ENCODE peak calls at places on chromosomes 2 and 18, in nine cellular contexts. Z is CD8-positive, alpha-beta memory T cell; W is right cardiac atrium; Q is mucosa of descending colon; U is PC-9; H is H7; O is cardiac fibroblast; N is tibial artery; T is foreskin fibroblast. M is an unnamed sample.

GRCh38 chr18:22447770-22448169 is 30.1 kb upstream of the CTAGE1 start:
- DNase-seq in O (no peak), H (no peak), N (no peak), W (no peak), Q (no peak), Z (no peak), T (no peak), U (no peak), M (no peak)

GRCh38 chr2:101349893-101350662 is 37.2 kb downstream of the CREG2 start:
- DNase-seq in Q (no peak), U (no peak), W (no peak), H (no peak), Z (no peak), O (peak), T (peak), N (no peak), M (no peak)

GRCh38 chr2:40199758-40200157 is 252.1 kb downstream of the SLC8A1 start:
- DNase-seq in U (no peak), W (no peak), Q (no peak), O (peak), N (no peak), Z (no peak), T (peak), H (no peak), M (no peak)

GRCh38 chr2:171889333-171889732 is 4.7 kb downstream of the SLC25A12 start:
- DNase-seq in Z (no peak), H (no peak), O (no peak), T (no peak), Q (no peak), N (no peak), W (no peak), U (no peak), M (no peak)

GRCh38 chr2:111944536-111945210 is 46.3 kb downstream of the MERTK start:
- DNase-seq in T (no peak), W (no peak), U (no peak), O (no peak), N (no peak), Q (no peak), Z (no peak), H (no peak), M (no peak)

GRCh38 chr2:233436191-233436581 is 81.9 kb downstream of the DGKD start:
- DNase-seq in Q (peak), T (no peak), U (no peak), W (no peak), O (no peak), H (no peak), Z (no peak), N (peak), M (peak)

GRCh38 chr2:158045362-158045761 is 56.3 kb upstream of the UPP2 start:
- DNase-seq in O (no peak), W (no peak), N (no peak), Z (no peak), Q (peak), H (peak), T (no peak), U (no peak), M (no peak)

GRCh38 chr2:221529943-221530652 is 42.0 kb downstream of the EPHA4 start:
- DNase-seq in H (no peak), Z (no peak), W (no peak), U (peak), N (no peak), T (peak), O (peak), Q (no peak), M (no peak)

GRCh38 chr2:62216616-62217015 is 20.7 kb downstream of the B3GNT2 start:
- DNase-seq in O (peak), H (no peak), N (peak), W (peak), T (peak), Q (no peak), U (peak), Z (no peak), M (peak)

DNA sequence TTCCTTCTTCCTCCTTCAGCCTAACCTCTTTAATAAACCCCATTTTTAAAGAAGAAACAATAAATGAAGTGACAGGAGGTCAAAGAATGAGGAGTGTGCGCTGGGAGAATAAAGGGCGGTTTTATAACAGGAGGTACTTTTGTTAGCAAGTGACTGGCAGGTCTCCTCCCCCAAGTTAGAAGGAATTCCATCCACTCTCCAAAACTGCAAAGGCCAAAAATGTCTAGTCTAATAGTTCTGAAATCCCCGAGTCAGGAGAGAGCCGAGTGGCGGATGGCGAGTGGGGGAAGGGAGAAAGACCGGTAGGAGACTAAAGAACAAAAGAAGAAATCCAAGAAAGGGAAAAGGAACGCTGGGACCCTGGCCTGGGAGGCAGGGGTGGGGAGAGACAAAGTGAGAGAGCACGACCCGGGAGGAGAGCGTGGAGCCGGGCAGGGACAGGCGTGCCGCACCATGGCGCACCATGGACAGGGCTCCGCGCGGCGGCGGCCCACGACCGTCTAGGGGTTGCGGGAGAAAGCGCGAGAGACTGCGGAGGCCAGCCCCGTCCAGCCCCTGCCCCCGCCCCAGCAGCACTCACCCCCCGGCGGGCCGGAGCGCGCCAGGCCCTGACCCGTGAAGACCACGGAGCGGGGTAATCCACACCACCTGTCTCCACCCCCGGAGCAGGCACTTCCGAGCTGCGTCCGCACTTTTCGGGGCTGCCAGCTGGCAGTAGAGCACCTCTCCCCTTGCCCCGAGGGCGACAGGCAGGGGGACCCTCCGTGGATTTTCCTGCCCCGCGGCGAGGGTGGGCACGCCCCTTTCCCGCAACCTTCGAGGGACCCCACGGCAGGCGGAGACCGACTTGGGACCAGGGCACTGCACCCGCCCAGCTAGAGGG is 1.6 kb downstream of the CDH2 start:
- DNase-seq in U (no peak), O (peak), N (no peak), W (peak), T (no peak), Q (no peak), Z (no peak), H (peak), M (no peak)
- H3K4me3 ChIP-seq in U (no peak), O (peak), N (peak), W (peak), T (peak), Q (no peak), Z (no peak), H (peak), M (no peak)

GRCh38 chr2:77521931-77522470 is at the start of gene LRRTM4:
- DNase-seq in Q (no peak), U (no peak), T (no peak), O (no peak), N (no peak), H (no peak), W (no peak), Z (no peak), M (peak)

GRCh38 chr2:77521482-77521881 is 694 bp downstream of the LRRTM4 start:
- DNase-seq in N (no peak), H (peak), Q (no peak), Z (no peak), W (no peak), U (no peak), T (no peak), O (no peak), M (no peak)

GRCh38 chr2:77520981-77521380 is 1.2 kb downstream of the LRRTM4 start:
- DNase-seq in Q (no peak), Z (no peak), T (no peak), U (no peak), O (no peak), W (no peak), N (no peak), H (no peak), M (no peak)

GRCh38 chr2:77519164-77519887 is 2.9 kb downstream of the LRRTM4 start:
- DNase-seq in H (no peak), Z (no peak), Q (no peak), N (no peak), O (no peak), W (no peak), U (no peak), T (no peak), M (no peak)

GRCh38 chr2:77519888-77520506 is 2.2 kb downstream of the LRRTM4 start:
- DNase-seq in Q (no peak), H (no peak), Z (no peak), T (no peak), U (no peak), N (no peak), W (no peak), O (no peak), M (no peak)
- H3K4me3 ChIP-seq in Q (no peak), H (no peak), Z (no peak), T (no peak), U (no peak), N (no peak), W (no peak), O (no peak), M (no peak)

GRCh38 chr2:197196737-197197136 is 113.8 kb downstream of the ANKRD44 start:
- DNase-seq in Q (no peak), O (no peak), T (no peak), U (no peak), H (no peak), N (no peak), Z (no peak), W (no peak), M (no peak)

GRCh38 chr2:197200056-197200455 is 110.5 kb downstream of the ANKRD44 start:
- DNase-seq in O (no peak), N (no peak), Z (no peak), Q (no peak), T (no peak), W (no peak), H (no peak), U (no peak), M (no peak)

GRCh38 chr2:197198890-197199289 is 111.7 kb downstream of the ANKRD44 start:
- DNase-seq in Q (peak), Z (peak), W (peak), N (peak), T (no peak), U (no peak), O (peak), H (no peak), M (peak)

GRCh38 chr2:197195591-197195990 is 115.0 kb downstream of the ANKRD44 start:
- DNase-seq in T (no peak), Z (no peak), Q (no peak), N (no peak), U (no peak), H (no peak), W (no peak), O (no peak), M (no peak)

GRCh38 chr2:197197808-197198409 is 112.7 kb downstream of the ANKRD44 start:
- DNase-seq in Z (no peak), T (no peak), U (no peak), N (no peak), W (no peak), Q (no peak), H (no peak), O (no peak), M (no peak)
- H3K4me3 ChIP-seq in Z (peak), T (no peak), U (no peak), N (no peak), W (no peak), Q (no peak), H (no peak), O (no peak), M (no peak)

GRCh38 chr2:47696478-47696831 is 86.5 kb upstream of the MSH6 start:
- DNase-seq in T (no peak), Q (no peak), W (no peak), Z (no peak), H (no peak), O (no peak), N (no peak), U (no peak), M (no peak)

GRCh38 chr2:47695800-47696477 is 87.0 kb upstream of the MSH6 start:
- DNase-seq in N (no peak), U (no peak), Q (no peak), W (no peak), H (peak), T (no peak), O (no peak), Z (no peak), M (no peak)

GRCh38 chr2:47697000-47697601 is 85.8 kb upstream of the MSH6 start:
- DNase-seq in W (no peak), U (no peak), T (no peak), Q (no peak), O (no peak), Z (no peak), N (no peak), H (no peak), M (no peak)

GRCh38 chr2:47699533-47700215 is 83.3 kb upstream of the MSH6 start:
- DNase-seq in Z (no peak), H (no peak), U (no peak), Q (no peak), W (no peak), O (no peak), T (no peak), N (no peak), M (no peak)
- H3K4me3 ChIP-seq in Z (no peak), H (no peak), U (no peak), Q (no peak), W (no peak), O (no peak), T (no peak), N (no peak), M (no peak)

GRCh38 chr2:84927275-84927627 is 21.8 kb downstream of the TMSB10 start:
- DNase-seq in O (no peak), N (no peak), H (no peak), W (no peak), T (no peak), U (no peak), Q (no peak), Z (no peak), M (no peak)

GRCh38 chr2:84925724-84926376 is 20.4 kb downstream of the TMSB10 start:
- DNase-seq in N (peak), Z (peak), Q (peak), U (peak), W (peak), O (peak), T (peak), H (peak), M (peak)

GRCh38 chr2:84931384-84931821 is 25.9 kb downstream of the TMSB10 start:
- DNase-seq in Q (no peak), O (no peak), N (peak), U (no peak), Z (no peak), T (no peak), W (no peak), H (no peak), M (no peak)
- H3K4me3 ChIP-seq in Q (no peak), O (no peak), N (no peak), U (no peak), Z (no peak), T (no peak), W (no peak), H (no peak), M (no peak)

DNA sequence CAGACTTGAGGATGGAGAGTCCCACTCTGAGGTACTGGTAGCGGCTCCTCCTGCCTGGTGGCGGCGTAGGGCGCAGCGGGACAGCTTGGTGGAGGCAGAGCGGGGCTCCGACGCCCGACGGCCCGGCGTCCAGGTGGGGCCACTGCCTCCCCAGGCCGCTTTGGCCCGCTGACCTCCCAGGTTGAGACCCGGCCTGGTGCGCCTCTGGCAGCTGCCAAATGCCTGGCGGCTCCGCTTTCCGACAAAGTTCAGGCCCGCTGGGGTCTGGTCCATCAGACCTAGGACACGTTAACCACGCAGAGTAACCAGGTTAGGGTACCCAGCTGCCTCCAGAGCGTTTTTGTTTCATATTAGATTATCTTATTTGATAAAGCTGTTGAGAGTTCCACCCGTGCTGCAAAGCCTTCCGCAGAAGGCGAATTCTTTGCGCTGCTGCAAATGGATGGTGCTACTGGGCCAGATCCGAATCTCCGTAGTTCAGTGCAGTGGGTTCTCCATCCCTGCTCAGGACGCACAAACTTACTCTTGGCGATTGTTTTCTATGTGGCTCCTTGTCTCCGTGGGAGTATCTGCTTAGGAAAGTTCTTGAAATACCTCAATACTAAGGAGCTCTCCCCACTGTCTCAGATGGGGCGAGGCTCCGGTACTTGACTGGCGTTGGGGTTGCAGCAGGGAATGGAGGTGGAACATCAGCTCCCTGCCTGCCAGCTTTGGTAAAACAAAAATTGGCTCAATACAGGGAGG is 405.9 kb downstream of the XIRP2 start:
- DNase-seq in H (peak), T (peak), W (peak), Z (no peak), Q (peak), N (peak), O (peak), U (no peak), M (no peak)
- H3K4me3 ChIP-seq in H (peak), T (peak), W (peak), Z (no peak), Q (peak), N (peak), O (peak), U (no peak), M (peak)

DNA sequence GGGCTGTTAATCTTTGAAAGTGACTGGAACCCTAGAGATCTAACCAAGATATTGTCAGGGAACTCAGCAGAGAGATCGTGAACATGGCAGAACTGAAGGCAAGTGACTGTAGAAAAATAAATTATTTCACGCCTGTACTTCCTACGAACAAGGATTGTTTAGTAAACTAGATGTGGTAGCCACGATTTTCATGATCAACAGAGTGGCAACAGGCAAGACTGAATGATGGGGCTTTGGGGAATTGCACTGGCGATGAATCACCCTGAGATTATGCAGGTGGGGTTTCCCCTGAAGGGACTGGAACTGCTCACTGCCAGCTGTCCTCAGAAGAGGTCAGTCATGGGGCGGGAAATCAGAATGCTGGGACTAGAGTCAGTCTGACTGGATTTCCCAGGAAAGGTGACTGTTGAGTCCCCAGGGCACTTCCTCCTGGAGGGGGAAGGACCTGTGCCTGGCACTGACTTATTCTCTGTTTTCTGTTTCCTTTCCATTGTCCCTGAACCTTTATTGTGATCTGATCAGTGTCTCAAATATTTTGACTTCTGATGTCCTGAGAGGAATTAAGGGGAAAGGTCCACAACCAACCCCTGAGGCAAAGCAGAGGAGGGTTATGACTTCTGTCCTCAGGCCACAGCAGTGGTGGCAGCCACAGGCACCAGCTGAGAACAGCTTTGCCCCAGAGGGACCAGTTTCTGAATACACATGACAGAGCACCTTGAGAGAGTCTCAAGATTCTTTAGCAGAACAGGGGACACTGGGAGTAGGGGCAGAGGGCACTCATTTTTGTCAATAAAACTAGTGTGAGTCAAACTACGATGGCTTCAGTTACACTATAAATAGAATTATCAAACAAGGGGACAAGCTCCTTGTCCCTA is 70.0 kb downstream of the NAB1 start:
- DNase-seq in Z (no peak), W (peak), T (peak), Q (no peak), U (peak), H (peak), N (no peak), O (peak), M (peak)
- H3K4me3 ChIP-seq in Z (no peak), W (no peak), T (no peak), Q (no peak), U (no peak), H (no peak), N (no peak), O (no peak), M (no peak)

GRCh38 chr2:36329251-36329650 is 26.3 kb upstream of the CRIM1 start:
- DNase-seq in W (no peak), Q (no peak), Z (no peak), O (peak), H (no peak), U (no peak), N (no peak), T (no peak), M (no peak)

GRCh38 chr2:36326286-36326685 is 29.3 kb upstream of the CRIM1 start:
- DNase-seq in T (no peak), O (no peak), Z (no peak), W (no peak), U (no peak), H (no peak), N (no peak), Q (no peak), M (no peak)

GRCh38 chr2:36333350-36334012 is 22.1 kb upstream of the CRIM1 start:
- DNase-seq in H (no peak), W (no peak), N (no peak), T (no peak), U (peak), Q (no peak), Z (no peak), O (no peak), M (no peak)

GRCh38 chr2:36330456-36331395 is 24.9 kb upstream of the CRIM1 start:
- DNase-seq in H (no peak), O (no peak), N (no peak), Z (no peak), Q (no peak), U (peak), W (no peak), T (no peak), M (no peak)

GRCh38 chr2:36329746-36330145 is 25.8 kb upstream of the CRIM1 start:
- DNase-seq in U (peak), W (no peak), O (peak), T (no peak), Z (no peak), Q (no peak), H (no peak), N (no peak), M (no peak)
- H3K4me3 ChIP-seq in U (no peak), W (no peak), O (no peak), T (no peak), Z (no peak), Q (no peak), H (no peak), N (no peak), M (no peak)

DNA sequence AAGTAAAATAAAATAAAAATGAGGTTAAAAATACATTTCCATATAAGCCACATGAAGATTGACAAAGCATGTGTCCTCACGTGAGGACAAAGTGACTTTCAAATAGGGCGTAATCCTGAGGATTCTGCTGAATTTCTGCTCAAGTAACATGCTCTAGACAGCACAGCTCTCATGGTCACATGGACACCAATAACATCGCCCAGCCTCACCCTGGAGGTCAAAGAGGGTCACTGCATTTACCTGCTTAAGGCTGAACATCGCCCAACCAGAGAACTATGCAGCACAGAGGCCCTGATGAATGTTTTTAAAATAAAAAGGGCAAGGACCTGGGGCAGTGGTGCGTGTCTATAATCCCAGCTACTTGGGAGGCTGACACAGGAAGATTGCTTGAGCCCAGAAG is 30.2 kb downstream of the TGFBRAP1 start:
- DNase-seq in Q (no peak), H (peak), O (no peak), W (no peak), T (no peak), Z (no peak), N (no peak), U (no peak), M (no peak)
- H3K4me3 ChIP-seq in Q (no peak), H (no peak), O (no peak), W (no peak), T (no peak), Z (no peak), N (no peak), U (no peak), M (no peak)

M was measured in gastrocnemius medialis.